ENCODE peak calls at places on chromosomes 6 and 20, in four cellular contexts. V is K562, I is upper lobe of left lung, O is GM12878. R is an unnamed sample. For H3K4me1 and H3K27me3, the result is how much of the 10 kb centered on the place peaks cover.

GRCh38 chr6:152334555-152334954 is 302.6 kb downstream of the SYNE1 start:
- ATAC-seq in O (no peak), I (no peak), V (no peak), R (no peak)

GRCh38 chr6:126118934-126119333 is 132.6 kb downstream of the TRMT11 start:
- ATAC-seq in V (no peak), O (no peak), I (no peak), R (no peak)

GRCh38 chr20:13934992-13935894 is 55.2 kb downstream of the SEL1L2 start:
- ATAC-seq in O (no peak), V (no peak), I (no peak), R (no peak)

GRCh38 chr6:160173806-160174205 is 52.2 kb downstream of the SLC22A1 start:
- ATAC-seq in O (no peak), V (peak), I (no peak), R (no peak)

GRCh38 chr6:108002365-108003221 is 44.6 kb upstream of the SEC63 start:
- ATAC-seq in I (no peak), O (no peak), V (peak), R (no peak)

GRCh38 chr6:129601323-129601722 is 108.7 kb downstream of the ARHGAP18 start:
- ATAC-seq in I (no peak), O (no peak), V (no peak), R (no peak)

GRCh38 chr6:170344631-170345576 is 38.3 kb downstream of the FAM120B start:
- ATAC-seq in O (peak), I (peak), V (peak), R (peak)

GRCh38 chr6:146347090-146347489 is 196.5 kb upstream of the RAB32 start:
- ATAC-seq in V (no peak), O (no peak), I (no peak), R (no peak)

GRCh38 chr6:95551678-95552324 is 25.5 kb upstream of the MANEA start:
- ATAC-seq in O (no peak), V (no peak), I (no peak), R (no peak)

GRCh38 chr6:16781348-16782169 is 20.3 kb upstream of the ATXN1 start:
- ATAC-seq in O (no peak), V (peak), I (peak), R (no peak)

GRCh38 chr6:1825277-1825676 is 215.6 kb downstream of the FOXC1 start:
- ATAC-seq in O (peak), I (no peak), V (no peak), R (no peak)

GRCh38 chr6:13005994-13006393 is 289.4 kb downstream of the PHACTR1 start:
- ATAC-seq in O (no peak), V (no peak), I (no peak), R (no peak)

GRCh38 chr6:11307226-11307625 is 74.8 kb upstream of the NEDD9 start:
- ATAC-seq in O (no peak), V (no peak), I (no peak), R (no peak)

GRCh38 chr20:57274846-57275245 is 8.4 kb upstream of the BMP7 start:
- ATAC-seq in V (no peak), O (no peak), I (no peak), R (no peak)

GRCh38 chr6:131954775-131955107 is 3.6 kb upstream of the CCN2 start:
- ATAC-seq in I (peak), O (no peak), V (no peak), R (peak)

GRCh38 chr6:87628881-87629280 is 38.9 kb downstream of the ORC3 start:
- ATAC-seq in V (no peak), I (no peak), O (no peak), R (no peak)

GRCh38 chr20:61998343-61999121 is 67.1 kb downstream of the TAF4 start:
- ATAC-seq in O (no peak), I (no peak), V (no peak), R (no peak)

GRCh38 chr6:166763606-166764472 is 136.8 kb upstream of the RPS6KA2 start:
- ATAC-seq in V (peak), O (no peak), I (peak), R (no peak)

GRCh38 chr6:71012871-71013456 is 56.1 kb upstream of the B3GAT2 start:
- ATAC-seq in I (no peak), O (peak), V (peak), R (no peak)

GRCh38 chr6:73032586-73032985 is 192.7 kb downstream of the KHDC1L start:
- ATAC-seq in O (no peak), V (no peak), I (no peak), R (no peak)

GRCh38 chr6:150159757-150160156 is 16.9 kb downstream of the PPP1R14C start:
- ATAC-seq in V (no peak), O (no peak), I (no peak), R (no peak)

GRCh38 chr6:121055572-121056163 is 278.6 kb downstream of the TBC1D32 start:
- ATAC-seq in V (peak), O (peak), I (no peak), R (peak)

GRCh38 chr20:62066983-62067433 is 1.3 kb upstream of the TAF4 start:
- ATAC-seq in V (peak), O (peak), I (no peak), R (no peak)

GRCh38 chr20:53805895-53806384 is 212.3 kb upstream of the ZNF217 start:
- ATAC-seq in O (no peak), V (no peak), I (no peak), R (no peak)

GRCh38 chr6:137102050-137102848 is 57.5 kb upstream of the IL20RA start:
- ATAC-seq in V (no peak), I (no peak), O (peak), R (no peak)

GRCh38 chr6:152368761-152369624 is 268.2 kb downstream of the SYNE1 start:
- ATAC-seq in I (no peak), O (no peak), V (no peak), R (peak)

GRCh38 chr6:64732888-64733287 is 974.1 kb downstream of the EYS start:
- ATAC-seq in O (no peak), V (no peak), I (no peak), R (no peak)

GRCh38 chr6:156390621-156391378 is 386.4 kb upstream of the ARID1B start:
- ATAC-seq in O (no peak), I (no peak), V (no peak), R (no peak)

DNA sequence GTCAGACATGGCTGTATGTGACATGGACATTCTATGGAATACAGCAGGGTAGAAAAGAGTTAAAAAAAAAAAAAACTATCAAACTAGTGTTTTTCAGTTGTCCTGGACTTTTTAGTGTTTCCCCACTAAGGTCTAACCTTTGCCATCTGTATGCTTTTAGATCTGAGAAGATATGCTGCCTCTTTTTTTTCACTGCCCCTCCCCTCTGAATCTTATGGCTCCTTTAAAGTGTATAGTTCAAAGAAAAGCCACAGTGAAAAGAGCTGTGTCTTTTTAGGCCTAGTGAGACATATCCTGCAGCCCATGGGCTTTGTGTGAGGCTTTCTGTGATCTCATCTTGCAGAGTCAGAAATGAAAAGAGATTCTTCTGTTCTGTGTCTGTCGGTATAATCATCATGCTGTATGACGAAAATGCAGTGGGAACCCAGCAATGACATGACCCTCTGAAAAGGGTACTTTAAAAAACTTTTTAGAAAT is 29.3 kb downstream of the ADGRG6 start:
- ATAC-seq in O (no peak), V (no peak), I (no peak), R (no peak)
- H3K4me1 ChIP-seq in O (under half), V (under half), I (under half), R (under half)

DNA sequence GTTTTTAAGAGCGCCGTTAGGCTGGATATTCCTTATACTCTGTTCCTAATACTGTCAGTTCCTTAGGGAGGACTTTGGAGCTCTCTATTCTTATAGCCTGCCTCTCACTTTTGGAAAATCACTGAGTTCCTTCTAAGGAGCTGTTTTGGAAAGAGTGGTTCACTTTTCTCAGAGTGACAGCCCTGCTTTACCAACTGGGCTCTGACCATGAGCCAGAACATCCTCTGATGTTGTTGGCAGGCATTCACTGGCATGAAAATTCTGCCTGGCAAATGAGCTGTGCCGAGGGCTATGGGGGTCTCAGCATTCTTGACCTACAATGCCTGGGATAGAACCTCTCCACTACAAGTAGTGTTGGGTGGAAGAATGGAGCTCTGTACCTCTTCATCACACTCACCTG is 14.9 kb upstream of the SEMG1 start:
- ATAC-seq in O (no peak), I (no peak), V (no peak), R (no peak)
- H3K27me3 ChIP-seq in O (under half), I (under half), V (under half), R (under half)

GRCh38 chr6:140205795-140206593 is 831.5 kb upstream of the CITED2 start:
- ATAC-seq in O (no peak), I (no peak), V (peak), R (no peak)

GRCh38 chr6:140208286-140208685 is 833.8 kb upstream of the CITED2 start:
- ATAC-seq in V (no peak), O (no peak), I (no peak), R (no peak)

GRCh38 chr6:140202964-140203363 is 828.5 kb upstream of the CITED2 start:
- ATAC-seq in V (no peak), O (no peak), I (no peak), R (no peak)

GRCh38 chr6:140201787-140202458 is 827.5 kb upstream of the CITED2 start:
- ATAC-seq in I (no peak), V (no peak), O (no peak), R (no peak)

GRCh38 chr6:140203611-140204553 is 829.4 kb upstream of the CITED2 start:
- ATAC-seq in I (no peak), V (no peak), O (no peak), R (no peak)
- TF ChIP-seq EP300 in I (no peak), V (no peak), O (no peak), R (no peak)

GRCh38 chr6:43785220-43785752 is 15.3 kb downstream of the VEGFA start:
- ATAC-seq in I (no peak), O (no peak), V (peak), R (no peak)
- H3K4me1 ChIP-seq in I (under half), O (under half), V (under half), R (under half)

GRCh38 chr20:37921341-37921929 is 18.5 kb downstream of the VSTM2L start:
- ATAC-seq in O (peak), V (no peak), I (no peak), R (no peak)
- H3K27me3 ChIP-seq in O (under half), V (under half), I (under half), R (under half)

GRCh38 chr20:36466089-36466488 is 75.2 kb upstream of the MYL9 start:
- ATAC-seq in V (no peak), O (no peak), I (no peak), R (no peak)

GRCh38 chr20:36470482-36471062 is 70.7 kb upstream of the MYL9 start:
- ATAC-seq in I (no peak), O (peak), V (no peak), R (no peak)

GRCh38 chr20:36467076-36467999 is 74.0 kb upstream of the MYL9 start:
- ATAC-seq in O (peak), I (no peak), V (no peak), R (peak)

GRCh38 chr20:36469973-36470372 is 71.3 kb upstream of the MYL9 start:
- ATAC-seq in O (no peak), V (no peak), I (no peak), R (no peak)

DNA sequence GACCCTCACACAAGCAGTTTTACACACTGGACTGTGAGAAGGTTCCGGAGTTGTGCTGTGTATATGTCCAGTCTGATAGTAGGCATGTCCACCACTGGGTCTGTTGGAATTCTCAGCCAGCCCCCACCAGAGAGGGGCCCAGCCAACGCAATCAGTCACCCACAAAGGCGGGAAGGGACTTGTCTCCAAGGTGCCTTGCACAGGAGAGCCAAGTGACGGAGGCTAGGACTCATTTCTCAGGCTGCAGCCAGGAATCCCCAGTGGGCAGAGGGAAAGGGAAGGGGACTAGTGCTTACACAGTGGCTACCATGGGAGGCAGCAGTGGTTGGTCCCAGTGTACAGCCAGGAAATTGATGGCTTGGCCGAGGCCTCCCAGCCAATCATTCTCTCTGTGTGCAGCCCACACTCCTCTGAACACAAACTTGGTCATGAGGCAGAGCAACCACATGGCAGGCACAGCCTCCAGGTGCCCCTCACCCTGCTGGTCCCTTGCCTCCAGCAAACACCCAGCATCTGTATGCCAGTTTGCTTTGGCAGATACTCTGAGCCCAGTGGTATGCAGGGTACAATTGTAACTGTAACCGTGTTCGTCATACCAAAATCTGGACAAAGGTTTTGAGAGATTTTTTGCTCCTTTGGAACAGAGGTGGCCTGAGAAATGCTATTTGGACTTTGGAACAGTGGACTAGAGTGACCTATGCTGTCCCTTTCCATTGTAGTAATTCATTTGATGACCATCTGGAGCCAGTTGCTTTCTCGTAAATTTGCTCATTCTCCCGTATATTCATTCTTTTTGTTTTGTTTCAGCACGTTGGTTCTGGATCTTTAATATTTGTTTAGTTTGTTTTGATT is 72.9 kb upstream of the MYL9 start:
- ATAC-seq in O (peak), I (no peak), V (no peak), R (no peak)
- TF ChIP-seq EP300 in O (no peak), I (no peak), V (no peak), R (no peak)

GRCh38 chr6:31738048-31738979 is 1.5 kb upstream of the MSH5 start:
- ATAC-seq in I (no peak), V (peak), O (peak), R (no peak)
- H3K4me1 ChIP-seq in I (under half), V (half or more), O (under half), R (under half)

R was measured in gastroesophageal sphincter.